ENCODE peak calls at places on chromosomes 3 and 15, in eight cellular contexts. T, Y, V, G, A, X, F and O are unnamed samples.

GRCh38 chr15:92075764-92076163 is 222.3 kb downstream of the SLCO3A1 start:
- DNase-seq in A (no peak), V (no peak), G (no peak), X (no peak), T (no peak), Y (no peak), F (no peak), O (no peak)

GRCh38 chr15:101053261-101053660 is 134.1 kb downstream of the LRRK1 start:
- DNase-seq in F (no peak), Y (no peak), X (no peak), T (no peak), A (no peak), V (no peak), G (no peak), O (no peak)

GRCh38 chr3:194687638-194688206 is 2.0 kb downstream of the FAM43A start:
- DNase-seq in F (peak; percentile 66), V (peak; percentile 66), A (no peak), G (no peak), T (peak; percentile 61), X (peak; percentile 31), Y (peak; percentile 76), O (peak; percentile 43)

GRCh38 chr3:56042326-56042951 is 425.8 kb downstream of the ERC2 start:
- DNase-seq in Y (peak; percentile 25), V (no peak), A (peak; percentile 21), T (no peak), X (peak; percentile 36), F (peak; percentile 68), G (peak; percentile 37), O (peak; percentile 10)

GRCh38 chr15:57503911-57504598 is 87.6 kb upstream of the MYZAP start:
- DNase-seq in A (no peak), V (no peak), T (no peak), F (peak; percentile 21), Y (no peak), X (peak; percentile 29), G (no peak), O (no peak)

GRCh38 chr3:26460975-26461374 is 161.6 kb upstream of the LRRC3B start:
- DNase-seq in V (no peak), T (no peak), X (no peak), G (no peak), F (no peak), Y (no peak), A (no peak), O (no peak)

GRCh38 chr3:142963266-142964149 is at the start of gene PAQR9:
- DNase-seq in V (peak; percentile 4), G (peak; percentile 23), A (no peak), Y (peak; percentile 44), T (no peak), F (no peak), X (peak; percentile 12), O (peak; percentile 23)

GRCh38 chr3:146326875-146327543 is 76.1 kb upstream of the PLSCR4 start:
- DNase-seq in A (peak; percentile 57), F (peak; percentile 85), T (no peak), V (no peak), Y (peak; percentile 66), G (peak; percentile 74), X (no peak), O (no peak)

GRCh38 chr15:99482993-99483392 is 82.8 kb upstream of the MEF2A start:
- DNase-seq in V (no peak), G (no peak), X (no peak), A (no peak), T (no peak), F (no peak), Y (peak; percentile 17), O (no peak)

GRCh38 chr3:126552688-126553283 is 5.9 kb downstream of the C3orf22 start:
- DNase-seq in V (no peak), F (no peak), X (no peak), G (no peak), Y (no peak), A (no peak), T (no peak), O (no peak)

GRCh38 chr15:70556804-70557203 is 206.6 kb downstream of the UACA start:
- DNase-seq in V (no peak), T (no peak), Y (no peak), X (no peak), A (no peak), G (no peak), F (no peak), O (no peak)

GRCh38 chr3:129038121-129038855 is 22.3 kb upstream of the GP9 start:
- DNase-seq in T (no peak), A (no peak), F (no peak), G (no peak), V (no peak), X (no peak), Y (no peak), O (no peak)

GRCh38 chr15:76158250-76158649 is 98.5 kb downstream of the TMEM266 start:
- DNase-seq in G (no peak), V (no peak), A (no peak), X (no peak), Y (no peak), T (no peak), F (no peak), O (no peak)

GRCh38 chr3:7410782-7411181 is 549.9 kb downstream of the GRM7 start:
- DNase-seq in Y (no peak), F (no peak), T (no peak), V (no peak), A (no peak), X (no peak), G (no peak), O (no peak)

GRCh38 chr3:129439817-129440647 is at the start of the genes IFT122 and MBD4:
- DNase-seq in V (peak; percentile 96), T (peak; percentile 97), Y (peak; percentile 98), A (peak; percentile 99), G (peak; percentile 100), X (peak; percentile 95), F (peak; percentile 100), O (peak; percentile 97)

GRCh38 chr15:89333011-89333860 is 1.4 kb downstream of the POLG start:
- DNase-seq in V (no peak), G (no peak), T (no peak), X (no peak), A (no peak), F (no peak), Y (no peak), O (no peak)

GRCh38 chr3:134065836-134066538 is 36.3 kb upstream of the SLCO2A1 start:
- DNase-seq in G (no peak), F (no peak), V (no peak), X (no peak), A (no peak), Y (no peak), T (no peak), O (no peak)